ENCODE peak calls at places on chromosomes 2 and 18, in eight cellular contexts. M is RWPE2, T is transverse colon, W is left ventricle myocardium inferior, U is upper lobe of right lung, N is GM13977, I is choroid plexus epithelial cell, F is tibial artery. E is an unnamed sample.

GRCh38 chr18:9613550-9614400 is 584 bp downstream of the PPP4R1 start:
- DNase-seq in T (peak), I (peak), M (peak), N (peak), F (peak), W (peak), U (peak), E (peak)

GRCh38 chr2:209322041-209322440 is 101.8 kb upstream of the MAP2 start:
- DNase-seq in F (no peak), N (no peak), T (no peak), U (no peak), W (no peak), I (peak), M (no peak), E (no peak)

GRCh38 chr2:189370719-189371118 is 70.6 kb upstream of the WDR75 start:
- DNase-seq in M (no peak), T (no peak), U (no peak), W (no peak), I (peak), F (no peak), N (no peak), E (peak)

GRCh38 chr2:226647626-226648518 is 151.7 kb downstream of the IRS1 start:
- DNase-seq in F (no peak), T (no peak), I (peak), U (no peak), W (no peak), M (no peak), N (no peak), E (no peak)

GRCh38 chr2:70639841-70640448 is 86.3 kb upstream of the TGFA start:
- DNase-seq in T (no peak), I (no peak), M (no peak), F (no peak), W (no peak), N (no peak), U (no peak), E (no peak)

GRCh38 chr18:49531678-49532153 is 30.1 kb upstream of the LIPG start:
- DNase-seq in T (peak), U (no peak), F (no peak), M (no peak), N (no peak), W (no peak), I (peak), E (no peak)

GRCh38 chr2:241943961-241944575 is 74.5 kb downstream of the RTP5 start:
- DNase-seq in I (no peak), N (no peak), U (no peak), F (no peak), T (no peak), M (no peak), W (no peak), E (no peak)

GRCh38 chr18:45449761-45450227 is 165.5 kb upstream of the SLC14A2 start:
- DNase-seq in U (no peak), I (peak), F (peak), T (peak), N (no peak), M (no peak), W (peak), E (no peak)

GRCh38 chr2:68287580-68288441 is 31.9 kb downstream of the CNRIP1 start:
- DNase-seq in F (peak), N (no peak), I (peak), T (no peak), U (no peak), W (peak), M (no peak), E (peak)

GRCh38 chr18:59536181-59536580 is 161.0 kb downstream of the CCBE1 start:
- DNase-seq in I (no peak), M (no peak), T (no peak), N (no peak), U (no peak), W (no peak), F (no peak), E (no peak)

GRCh38 chr2:238649936-238650518 is 197.9 kb upstream of the TWIST2 start:
- DNase-seq in T (no peak), W (no peak), N (no peak), U (no peak), M (no peak), F (no peak), I (no peak), E (no peak)

GRCh38 chr2:189178726-189179606 is 595 bp downstream of the COL5A2 start:
- DNase-seq in T (no peak), I (peak), W (peak), N (no peak), U (no peak), F (peak), M (no peak), E (no peak)

GRCh38 chr2:134575888-134576287 is 142.9 kb downstream of the TMEM163 start:
- DNase-seq in I (no peak), F (no peak), N (no peak), M (no peak), W (no peak), T (no peak), U (no peak), E (no peak)

GRCh38 chr18:13379062-13379800 is 160.7 kb downstream of the LDLRAD4 start:
- DNase-seq in F (no peak), T (no peak), U (no peak), W (no peak), M (no peak), N (no peak), I (peak), E (no peak)

GRCh38 chr2:241929551-241930490 is 60.3 kb downstream of the RTP5 start:
- DNase-seq in I (no peak), F (no peak), T (no peak), U (no peak), M (no peak), N (no peak), W (no peak), E (no peak)

GRCh38 chr2:201955702-201956141 is 77.9 kb upstream of the FZD7 start:
- DNase-seq in I (no peak), T (no peak), M (no peak), N (no peak), U (no peak), F (peak), W (no peak), E (peak)

GRCh38 chr2:8090748-8091700 is 590.8 kb upstream of the ID2 start:
- DNase-seq in N (no peak), T (peak), W (peak), I (peak), F (peak), M (peak), U (peak), E (peak)

GRCh38 chr18:2654105-2654827 is 1.3 kb upstream of the SMCHD1 start:
- DNase-seq in I (peak), U (no peak), F (no peak), N (no peak), M (no peak), W (no peak), T (no peak), E (no peak)

GRCh38 chr2:64840419-64840818 is 148.8 kb upstream of the SLC1A4 start:
- DNase-seq in W (no peak), M (no peak), N (no peak), F (no peak), I (no peak), U (no peak), T (no peak), E (no peak)

GRCh38 chr2:113157108-113157896 is 16.5 kb upstream of the PSD4 start:
- DNase-seq in T (peak), W (no peak), N (peak), U (peak), F (no peak), M (no peak), I (peak), E (peak)

GRCh38 chr2:239768907-239769573 is 256.1 kb downstream of the NDUFA10 start:
- DNase-seq in I (no peak), N (no peak), M (peak), T (no peak), F (no peak), U (peak), W (no peak), E (no peak)

GRCh38 chr2:27072950-27073349 is 1.5 kb upstream of the OST4 start:
- DNase-seq in N (no peak), W (no peak), T (no peak), U (no peak), F (no peak), M (no peak), I (peak), E (no peak)

GRCh38 chr2:218271487-218271797 is 1.1 kb downstream of the PNKD start:
- DNase-seq in M (no peak), N (no peak), F (peak), T (peak), U (no peak), I (no peak), W (no peak), E (no peak)

GRCh38 chr2:218270721-218271486 is 585 bp downstream of the PNKD start:
- DNase-seq in I (no peak), W (no peak), U (no peak), N (no peak), M (no peak), T (peak), F (peak), E (no peak)

GRCh38 chr2:218272531-218273212 is 2.4 kb downstream of the PNKD start:
- DNase-seq in N (peak), F (peak), M (peak), W (peak), I (peak), U (peak), T (peak), E (peak)

GRCh38 chr2:218271865-218272530 is 1.7 kb downstream of the PNKD start:
- DNase-seq in I (no peak), W (no peak), T (no peak), N (no peak), M (no peak), F (no peak), U (no peak), E (no peak)

DNA sequence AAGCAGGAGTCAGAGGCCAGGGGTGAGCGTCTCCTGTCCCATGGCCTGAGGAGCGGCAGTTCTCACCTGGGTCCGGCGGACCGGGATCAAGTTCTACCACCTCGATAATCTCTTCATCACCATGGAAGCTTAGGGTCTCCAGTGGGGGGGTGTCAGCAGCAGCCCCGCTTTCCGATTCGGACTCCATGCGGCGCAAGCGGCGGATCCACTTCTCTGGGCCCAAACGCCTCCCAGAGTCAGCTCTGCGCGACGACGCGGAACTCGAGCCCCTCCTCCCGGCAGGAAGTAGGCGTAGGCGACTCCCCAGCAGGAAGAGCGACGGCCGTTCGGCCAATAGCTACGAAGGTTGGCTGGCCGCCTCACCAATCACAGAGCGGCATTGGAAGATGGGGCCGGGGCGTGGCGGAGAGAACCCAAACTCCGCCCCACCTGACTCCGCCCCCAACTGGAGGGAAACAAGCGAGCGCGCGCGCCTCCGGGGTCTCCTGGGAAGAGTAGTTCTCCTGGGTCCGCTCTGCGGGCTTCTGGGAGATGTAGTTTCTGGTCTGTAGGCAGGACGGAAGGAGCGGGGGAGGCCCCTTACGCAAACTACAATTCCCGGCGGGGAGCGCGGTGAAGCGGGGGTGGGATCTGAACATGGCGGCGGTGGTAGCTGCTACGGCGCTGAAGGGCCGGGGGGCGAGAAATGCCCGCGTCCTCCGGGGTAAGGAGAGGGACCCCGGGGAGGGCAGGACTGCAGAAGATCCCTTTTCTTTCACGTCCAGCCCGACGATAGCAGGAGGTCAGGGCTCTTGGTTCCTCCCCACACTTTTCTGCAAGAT is at the start of the genes AAMP and PNKD:
- DNase-seq in N (peak), F (peak), U (peak), T (peak), M (peak), I (peak), W (peak), E (peak)
- TF ChIP-seq CTCF in N (no peak), F (no peak), U (peak), T (no peak), M (no peak), I (peak), W (peak), E (no peak)

GRCh38 chr2:174634130-174635014 is 36.8 kb upstream of the WIPF1 start:
- DNase-seq in U (peak), W (no peak), F (no peak), T (peak), I (peak), M (no peak), N (peak), E (no peak)

GRCh38 chr2:174635015-174635593 is 37.5 kb upstream of the WIPF1 start:
- DNase-seq in F (no peak), U (no peak), T (no peak), W (no peak), M (no peak), I (no peak), N (no peak), E (no peak)

GRCh38 chr2:174633621-174633927 is 36.0 kb upstream of the WIPF1 start:
- DNase-seq in W (no peak), U (no peak), F (no peak), I (peak), N (no peak), M (no peak), T (no peak), E (no peak)

GRCh38 chr2:174635747-174636399 is 38.3 kb upstream of the WIPF1 start:
- DNase-seq in T (no peak), U (no peak), I (peak), N (no peak), M (no peak), W (no peak), F (no peak), E (no peak)

DNA sequence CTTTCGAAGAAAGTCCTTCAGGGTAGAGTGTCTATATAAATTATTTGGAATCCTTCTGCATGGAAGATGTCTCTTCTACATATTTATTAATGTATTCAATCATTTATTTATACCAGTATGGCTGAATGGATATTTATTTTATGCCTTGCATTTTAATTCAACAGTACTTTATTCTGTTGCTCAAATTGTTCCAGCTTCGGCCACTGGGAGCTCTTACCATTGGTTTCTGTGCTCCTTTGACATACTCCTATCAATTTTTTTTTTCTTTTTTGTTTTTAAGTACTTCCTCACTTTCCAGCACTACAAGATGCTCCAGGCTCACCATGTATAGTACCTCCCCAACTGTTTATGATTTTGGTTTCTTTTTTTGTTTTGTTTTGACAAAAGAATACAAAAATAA is 39.4 kb upstream of the WIPF1 start:
- DNase-seq in U (no peak), F (no peak), N (no peak), T (no peak), W (no peak), M (no peak), I (no peak), E (no peak)
- TF ChIP-seq CTCF in U (no peak), F (no peak), N (no peak), T (no peak), W (no peak), M (no peak), I (no peak), E (no peak)

DNA sequence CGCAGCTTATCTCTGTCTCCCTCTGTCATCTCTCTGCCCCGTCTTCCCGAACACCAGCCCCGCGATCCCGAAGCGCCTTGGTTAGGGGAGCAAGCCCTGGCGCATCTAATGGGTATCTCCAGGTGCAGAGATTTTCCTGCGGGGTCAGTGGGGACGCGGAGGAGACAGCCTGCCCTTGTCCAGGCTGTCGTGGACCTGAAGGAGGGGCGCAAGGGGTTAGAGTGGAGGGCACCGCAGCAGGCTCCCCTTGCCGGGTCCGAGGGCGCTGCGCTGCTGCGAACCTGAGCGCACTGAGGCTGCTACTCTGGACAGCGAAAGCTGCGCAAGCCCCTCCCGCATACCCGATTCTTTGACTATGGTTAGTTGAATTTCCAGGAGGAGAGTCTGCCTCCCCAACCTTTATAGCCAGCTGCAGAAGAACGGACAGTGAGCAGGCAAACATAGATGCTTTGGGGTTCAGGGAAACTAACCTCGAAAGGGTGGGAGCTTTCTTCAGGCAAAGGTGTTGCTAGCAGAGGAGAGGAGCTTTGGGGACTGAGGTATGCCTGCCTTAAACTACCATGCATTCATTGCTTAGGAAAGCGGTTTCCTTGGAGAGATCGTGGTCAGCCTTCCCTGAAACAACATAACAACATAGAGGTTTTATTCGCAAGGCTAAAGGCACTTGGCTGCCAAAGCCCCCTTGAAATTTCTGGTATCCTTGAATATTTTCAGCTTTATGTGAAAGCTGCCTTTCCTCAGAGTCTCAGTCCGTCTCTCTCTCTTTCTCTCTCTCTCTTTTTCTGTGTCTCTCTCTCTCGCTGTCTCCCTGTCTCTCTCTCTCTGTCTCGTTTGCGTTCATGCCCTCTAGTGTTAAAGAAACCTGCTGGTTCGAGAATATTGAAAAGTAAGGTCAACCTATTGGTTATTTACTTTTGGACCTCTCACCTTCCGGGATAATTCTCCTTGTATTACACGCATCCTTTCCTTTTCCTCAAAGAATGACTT is 1.6 kb downstream of the GALNT13 start:
- DNase-seq in I (no peak), M (peak), F (no peak), N (no peak), T (no peak), W (no peak), U (peak), E (no peak)
- TF ChIP-seq CTCF in I (no peak), M (no peak), F (no peak), N (no peak), T (no peak), W (no peak), U (no peak), E (no peak)

DNA sequence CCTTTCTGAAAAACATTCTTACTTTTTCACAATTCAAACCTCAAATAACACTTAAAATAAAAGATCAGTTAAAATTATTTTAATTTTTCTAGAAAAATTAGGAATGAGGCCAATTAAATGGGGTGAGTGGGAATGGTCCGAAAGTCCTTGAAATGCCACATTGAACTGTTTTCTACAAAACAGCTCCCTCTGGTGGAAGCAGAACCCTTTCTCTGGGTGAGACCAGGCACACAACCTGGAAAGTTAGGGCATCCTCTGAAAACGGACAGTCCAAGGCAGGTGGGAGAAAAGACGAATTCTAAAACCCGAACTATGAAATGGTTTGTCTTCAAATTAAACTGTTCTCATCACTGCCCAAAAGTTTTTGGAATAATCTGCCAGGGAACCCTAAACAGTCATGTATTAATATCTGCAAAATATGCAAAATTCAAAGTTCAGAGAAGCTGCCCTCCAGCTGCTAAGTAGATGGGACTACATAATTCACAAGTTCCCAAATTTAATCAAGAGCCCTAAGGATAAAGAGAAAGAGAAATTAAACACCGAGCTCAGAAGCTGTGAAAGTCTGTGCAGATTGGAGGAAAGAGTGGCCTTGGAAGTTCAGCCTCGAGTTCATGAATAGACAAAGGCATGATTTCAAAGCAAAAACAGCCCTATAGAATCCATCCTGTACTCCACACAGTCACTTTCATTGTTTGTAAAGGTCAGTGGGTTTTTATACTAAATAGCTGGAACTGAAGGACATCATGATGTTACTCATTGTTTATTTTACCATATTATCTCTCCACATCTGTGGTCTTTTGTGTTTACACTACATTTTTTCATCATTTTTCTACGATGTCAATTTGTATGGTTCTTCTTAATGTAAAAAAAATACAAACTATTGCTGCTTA is 108.3 kb downstream of the PIEZO2 start:
- DNase-seq in N (peak), W (no peak), T (peak), F (no peak), U (no peak), M (no peak), I (peak), E (peak)
- TF ChIP-seq CTCF in N (peak), W (peak), T (peak), F (peak), U (peak), M (peak), I (peak), E (peak)

GRCh38 chr2:85411405-85411748 is 1.2 kb upstream of the CAPG start:
- DNase-seq in N (no peak), U (no peak), W (no peak), T (no peak), M (no peak), F (no peak), I (no peak), E (no peak)

GRCh38 chr2:85410584-85411404 is 628 bp upstream of the CAPG start:
- DNase-seq in F (no peak), U (no peak), N (no peak), I (no peak), T (no peak), M (no peak), W (no peak), E (peak)

GRCh38 chr2:85409719-85410583 is at the start of gene CAPG:
- DNase-seq in M (peak), N (peak), W (peak), I (no peak), F (peak), U (peak), T (peak), E (peak)

GRCh38 chr2:85414761-85415498 is 3.6 kb upstream of the SH2D6 start:
- DNase-seq in N (no peak), I (no peak), W (no peak), U (peak), M (no peak), F (no peak), T (no peak), E (no peak)

GRCh38 chr2:85413592-85414421 is 3.6 kb upstream of the CAPG start:
- DNase-seq in I (peak), W (no peak), N (no peak), F (no peak), T (peak), U (peak), M (no peak), E (peak)
- TF ChIP-seq CTCF in I (peak), W (no peak), N (no peak), F (no peak), T (peak), U (no peak), M (no peak), E (no peak)

E was measured in MCF 10A.